ENCODE peak calls at places on chromosomes 1 and 21, in eight cellular contexts. J, Z, U, C, L, A, B and V are unnamed samples.
A peak's percentile ranks its signal among the peaks of the same experiment; 100 is the strongest.

GRCh38 chr1:53089478-53090226 is 27.6 kb downstream of the PODN start:
- DNase-seq in J (no peak), Z (no peak), U (no peak), C (no peak), L (no peak), A (no peak), B (peak; percentile 34), V (no peak)

GRCh38 chr1:205767248-205767647 is 8.0 kb downstream of the RAB29 start:
- DNase-seq in J (no peak), Z (no peak), U (no peak), C (no peak), L (no peak), A (no peak), B (no peak), V (no peak)

GRCh38 chr1:54462597-54463258 is 56.5 kb upstream of the SSBP3 start:
- DNase-seq in J (no peak), Z (no peak), U (no peak), C (no peak), L (no peak), A (no peak), B (no peak), V (no peak)

GRCh38 chr21:14403681-14404318 is 20.9 kb upstream of the HSPA13 start:
- DNase-seq in J (no peak), Z (peak; percentile 29), U (no peak), C (peak; percentile 45), L (peak; percentile 21), A (no peak), B (no peak), V (peak; percentile 19)

GRCh38 chr21:38878394-38879179 is 72.9 kb downstream of the ETS2 start:
- DNase-seq in J (no peak), Z (no peak), U (no peak), C (no peak), L (no peak), A (no peak), B (no peak), V (no peak)

GRCh38 chr1:157390646-157391045 is 161.7 kb downstream of the FCRL5 start:
- DNase-seq in J (no peak), Z (no peak), U (no peak), C (peak; percentile 46), L (no peak), A (no peak), B (no peak), V (no peak)

GRCh38 chr1:54574158-54574778 is 26.2 kb downstream of the ACOT11 start:
- DNase-seq in J (no peak), Z (no peak), U (no peak), C (no peak), L (no peak), A (no peak), B (no peak), V (no peak)

GRCh38 chr1:15279576-15280230 is 32.7 kb downstream of the FHAD1 start:
- DNase-seq in J (no peak), Z (no peak), U (no peak), C (no peak), L (no peak), A (no peak), B (no peak), V (no peak)

DNA sequence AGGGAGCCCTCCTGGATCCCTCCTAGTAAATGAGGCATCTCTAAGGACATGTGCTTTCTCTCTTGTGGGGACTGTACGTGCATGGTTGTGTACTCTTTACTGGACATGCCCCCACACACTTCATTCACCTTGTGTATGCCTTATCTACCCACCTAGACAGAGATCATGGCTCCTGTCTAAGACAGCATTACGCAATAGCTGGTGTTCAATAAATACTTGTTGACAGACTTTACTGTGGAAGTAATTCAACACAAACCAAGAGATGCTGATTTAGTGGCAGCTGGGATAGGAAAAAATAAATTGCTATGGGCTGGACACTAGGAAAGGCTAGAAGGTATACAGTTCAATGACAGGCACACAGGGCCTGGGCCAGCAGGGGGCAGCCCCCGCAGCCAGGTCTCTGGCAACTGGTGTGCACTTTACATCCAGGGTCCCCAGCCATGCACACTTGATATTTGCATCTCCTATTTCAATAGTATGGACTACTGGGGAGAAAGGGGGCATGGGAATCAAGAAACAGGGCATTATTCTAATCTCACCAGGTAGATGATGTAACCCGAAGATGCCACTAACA is 24.2 kb downstream of the TRABD2B start:
- DNase-seq in J (no peak), Z (no peak), U (peak; percentile 40), C (no peak), L (peak; percentile 27), A (no peak), B (no peak), V (no peak)
- TF ChIP-seq CTCF in J (no peak), Z (no peak), U (peak; percentile 52), C (peak; percentile 34), L (peak; percentile 51), A (no peak), B (no peak), V (peak; percentile 25)

GRCh38 chr1:176691251-176692228 is 228.6 kb downstream of the PAPPA2 start:
- DNase-seq in J (no peak), Z (peak; percentile 40), U (peak; percentile 56), C (peak; percentile 76), L (peak; percentile 80), A (no peak), B (no peak), V (peak; percentile 34)
- TF ChIP-seq CTCF in J (peak; percentile 80), Z (peak; percentile 56), U (peak; percentile 74), C (peak; percentile 87), L (peak; percentile 82), A (peak; percentile 54), B (no peak), V (peak; percentile 70)

GRCh38 chr1:7117599-7118281 is 332.5 kb downstream of the CAMTA1 start:
- DNase-seq in J (no peak), Z (no peak), U (peak; percentile 38), C (peak; percentile 80), L (peak; percentile 64), A (no peak), B (no peak), V (no peak)
- TF ChIP-seq CTCF in J (no peak), Z (no peak), U (no peak), C (peak; percentile 34), L (peak; percentile 32), A (no peak), B (no peak), V (no peak)

GRCh38 chr1:3630161-3630611 is 5.4 kb downstream of the TPRG1L start:
- DNase-seq in J (no peak), Z (no peak), U (no peak), C (no peak), L (no peak), A (no peak), B (no peak), V (no peak)
- TF ChIP-seq CTCF in J (no peak), Z (no peak), U (no peak), C (no peak), L (no peak), A (no peak), B (no peak), V (no peak)

DNA sequence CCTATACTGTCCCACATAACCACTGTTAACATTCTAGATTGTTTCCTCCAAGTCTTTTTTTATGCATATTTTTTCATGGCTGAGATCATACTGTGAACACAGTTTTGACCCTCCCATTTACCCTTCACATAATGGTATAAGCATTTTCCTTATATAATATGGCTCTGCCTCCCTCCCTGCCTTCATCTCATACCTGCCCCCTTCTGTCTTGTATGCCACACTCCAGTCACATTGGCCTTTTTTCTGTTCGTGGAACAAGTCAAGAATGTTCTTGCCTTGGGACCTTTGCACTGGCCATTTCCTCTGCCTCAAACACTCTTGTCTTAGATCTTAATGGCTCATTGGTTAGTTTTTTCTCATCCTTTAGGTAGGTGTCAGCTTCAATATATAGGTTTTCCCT is 24.3 kb upstream of the ELAVL4 start:
- DNase-seq in J (no peak), Z (no peak), U (no peak), C (no peak), L (no peak), A (no peak), B (no peak), V (no peak)
- TF ChIP-seq CTCF in J (no peak), Z (no peak), U (no peak), C (no peak), L (no peak), A (no peak), B (no peak), V (no peak)

GRCh38 chr1:160062134-160062533 is 7.8 kb downstream of the KCNJ10 start:
- DNase-seq in J (peak; percentile 93), Z (no peak), U (no peak), C (no peak), L (peak; percentile 67), A (no peak), B (no peak), V (no peak)

GRCh38 chr1:160064164-160064563 is 5.8 kb downstream of the KCNJ10 start:
- DNase-seq in J (no peak), Z (no peak), U (no peak), C (peak; percentile 55), L (no peak), A (no peak), B (no peak), V (no peak)

GRCh38 chr1:160058087-160058486 is 11.9 kb downstream of the KCNJ10 start:
- DNase-seq in J (no peak), Z (no peak), U (no peak), C (peak; percentile 23), L (no peak), A (no peak), B (no peak), V (no peak)

GRCh38 chr1:160064746-160065145 is 5.2 kb downstream of the KCNJ10 start:
- DNase-seq in J (no peak), Z (no peak), U (no peak), C (no peak), L (no peak), A (no peak), B (no peak), V (no peak)

GRCh38 chr1:160061376-160062100 is 8.4 kb downstream of the KCNJ10 start:
- DNase-seq in J (no peak), Z (no peak), U (no peak), C (no peak), L (no peak), A (no peak), B (no peak), V (peak; percentile 7)
- TF ChIP-seq CTCF in J (peak; percentile 59), Z (peak; percentile 18), U (no peak), C (no peak), L (no peak), A (no peak), B (no peak), V (peak; percentile 10)

GRCh38 chr1:150926094-150926741 is at the start of gene SETDB1:
- DNase-seq in J (peak; percentile 90), Z (peak; percentile 92), U (peak; percentile 90), C (peak; percentile 96), L (peak; percentile 95), A (peak; percentile 97), B (peak; percentile 95), V (peak; percentile 88)
- TF ChIP-seq CTCF in J (peak; percentile 68), Z (peak; percentile 23), U (no peak), C (no peak), L (no peak), A (no peak), B (no peak), V (peak; percentile 13)

DNA sequence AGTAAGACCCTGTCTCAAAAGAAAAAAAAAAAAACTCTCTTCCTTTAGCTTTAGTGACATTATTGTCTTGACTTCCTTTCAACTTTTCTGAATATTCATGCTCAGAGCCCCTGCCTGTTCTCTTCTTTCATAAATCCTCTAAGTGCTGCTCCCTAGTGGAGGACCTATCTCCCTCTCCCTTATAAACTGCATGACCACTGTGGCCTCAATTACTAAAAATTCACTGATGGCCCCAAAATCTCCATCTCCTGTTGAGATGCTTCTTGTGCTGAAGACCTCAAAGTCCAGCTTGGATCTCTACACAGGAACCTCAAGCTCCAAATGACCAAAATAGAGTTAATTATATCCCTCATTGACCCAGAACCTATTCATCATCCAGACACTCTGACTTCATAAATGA is 7.8 kb downstream of the ITLN1 start:
- DNase-seq in J (no peak), Z (peak; percentile 42), U (no peak), C (no peak), L (no peak), A (no peak), B (no peak), V (peak; percentile 50)
- TF ChIP-seq CTCF in J (no peak), Z (peak; percentile 15), U (no peak), C (no peak), L (peak; percentile 33), A (peak; percentile 27), B (no peak), V (peak; percentile 40)